ENCODE peak calls at places on chromosome 7, in eight cellular contexts. G is pancreas, U is right cardiac atrium, T is Right ventricle myocardium inferior, S is aorta, B is upper lobe of right lung, O is gastroesophageal sphincter, X is RWPE2. W is an unnamed sample.

GRCh38 chr7:17773289-17773626 is 167.0 kb downstream of the SNX13 start:
- ATAC-seq in G (peak), U (peak), T (peak), S (peak), B (peak), O (peak), X (peak), W (peak)

GRCh38 chr7:140003913-140004382 is 58.8 kb downstream of the PARP12 start:
- ATAC-seq in G (no peak), U (peak), T (no peak), S (no peak), B (peak), O (no peak), X (peak), W (peak)

GRCh38 chr7:137661634-137662033 is 185.1 kb downstream of the DGKI start:
- ATAC-seq in G (no peak), U (no peak), T (no peak), S (no peak), B (no peak), O (no peak), X (no peak), W (no peak)

GRCh38 chr7:18590744-18591340 is 95.3 kb downstream of the HDAC9 start:
- ATAC-seq in G (no peak), U (peak), T (no peak), S (peak), B (peak), O (peak), X (peak), W (no peak)

GRCh38 chr7:1326511-1326785 is 93.8 kb downstream of the UNCX start:
- ATAC-seq in G (no peak), U (no peak), T (no peak), S (no peak), B (no peak), O (no peak), X (no peak), W (no peak)

GRCh38 chr7:63789378-63790176 is 209.1 kb upstream of the ZNF722 start:
- ATAC-seq in G (no peak), U (peak), T (no peak), S (no peak), B (peak), O (no peak), X (no peak), W (peak)

GRCh38 chr7:2566890-2567662 is 8.3 kb downstream of the IQCE start:
- ATAC-seq in G (no peak), U (peak), T (peak), S (no peak), B (peak), O (no peak), X (no peak), W (no peak)

GRCh38 chr7:135169141-135169935 is 1.2 kb downstream of the CYREN start:
- ATAC-seq in G (no peak), U (no peak), T (no peak), S (no peak), B (peak), O (no peak), X (peak), W (peak)

GRCh38 chr7:128831994-128832879 is 2.0 kb downstream of the FLNC start:
- ATAC-seq in G (no peak), U (peak), T (peak), S (peak), B (no peak), O (peak), X (no peak), W (no peak)

GRCh38 chr7:50914460-50914859 is 131.8 kb upstream of the GRB10 start:
- ATAC-seq in G (no peak), U (no peak), T (no peak), S (no peak), B (no peak), O (no peak), X (no peak), W (no peak)

GRCh38 chr7:92359801-92360200 is 87.5 kb upstream of the GATAD1 start:
- ATAC-seq in G (no peak), U (no peak), T (no peak), S (no peak), B (no peak), O (no peak), X (no peak), W (no peak)

GRCh38 chr7:115218076-115218475 is 296.2 kb downstream of the MDFIC start:
- ATAC-seq in G (no peak), U (no peak), T (no peak), S (no peak), B (no peak), O (no peak), X (no peak), W (no peak)

GRCh38 chr7:85229544-85229943 is 42.7 kb upstream of the SEMA3D start:
- ATAC-seq in G (no peak), U (no peak), T (no peak), S (no peak), B (no peak), O (no peak), X (no peak), W (no peak)

GRCh38 chr7:5143935-5144903 is 45.8 kb upstream of the WIPI2 start:
- ATAC-seq in G (no peak), U (peak), T (no peak), S (peak), B (peak), O (peak), X (peak), W (peak)

GRCh38 chr7:97016392-97017196 is 8.0 kb downstream of the DLX5 start:
- ATAC-seq in G (no peak), U (peak), T (no peak), S (peak), B (peak), O (no peak), X (peak), W (peak)

GRCh38 chr7:117010375-117011133 is 57.3 kb downstream of the ST7 start:
- ATAC-seq in G (no peak), U (no peak), T (peak), S (no peak), B (no peak), O (no peak), X (no peak), W (no peak)

GRCh38 chr7:87934699-87935372 is 785 bp downstream of the ADAM22 start:
- ATAC-seq in G (peak), U (peak), T (no peak), S (peak), B (no peak), O (no peak), X (peak), W (peak)

GRCh38 chr7:13099197-13099795 is 411.9 kb downstream of the ARL4A start:
- ATAC-seq in G (no peak), U (no peak), T (no peak), S (no peak), B (no peak), O (no peak), X (peak), W (peak)

GRCh38 chr7:156606135-156606534 is 34.4 kb upstream of the RNF32 start:
- ATAC-seq in G (no peak), U (no peak), T (no peak), S (no peak), B (no peak), O (no peak), X (no peak), W (no peak)

GRCh38 chr7:152899482-152900166 is 140.1 kb downstream of the ACTR3B start:
- ATAC-seq in G (peak), U (peak), T (peak), S (no peak), B (peak), O (peak), X (no peak), W (peak)

GRCh38 chr7:151231080-151231479 is 1.2 kb upstream of the CHPF2 start:
- ATAC-seq in G (no peak), U (no peak), T (no peak), S (no peak), B (no peak), O (no peak), X (no peak), W (no peak)

GRCh38 chr7:130063036-130063435 is 7.3 kb upstream of the KLHDC10 start:
- ATAC-seq in G (peak), U (no peak), T (no peak), S (no peak), B (peak), O (no peak), X (peak), W (peak)

GRCh38 chr7:151725844-151726770 is 150.8 kb downstream of the PRKAG2 start:
- ATAC-seq in G (no peak), U (no peak), T (peak), S (no peak), B (peak), O (no peak), X (no peak), W (no peak)

GRCh38 chr7:100490483-100491191 is 6.9 kb downstream of the NYAP1 start:
- ATAC-seq in G (no peak), U (no peak), T (no peak), S (no peak), B (no peak), O (no peak), X (no peak), W (no peak)

GRCh38 chr7:28068811-28069216 is 111.8 kb downstream of the JAZF1 start:
- ATAC-seq in G (no peak), U (no peak), T (no peak), S (no peak), B (no peak), O (no peak), X (peak), W (no peak)

GRCh38 chr7:85004402-85004801 is 182.5 kb downstream of the SEMA3D start:
- ATAC-seq in G (no peak), U (no peak), T (no peak), S (no peak), B (no peak), O (no peak), X (no peak), W (no peak)

GRCh38 chr7:27071622-27072390 is 24.0 kb downstream of the HOXA1 start:
- ATAC-seq in G (no peak), U (no peak), T (no peak), S (no peak), B (no peak), O (no peak), X (peak), W (no peak)

W was measured in esophagus mucosa.